ENCODE peak calls at places on chromosome X, in nine cellular contexts. J, X, C, H, W, I, T, F and Y are unnamed samples.

GRCh38 chrX:119990995-119991787 is 47.6 kb upstream of the NKAP start:
- DNase-seq in C (no peak), F (no peak), T (no peak), J (peak), W (no peak), H (no peak), X (no peak), I (no peak), Y (no peak)

GRCh38 chrX:104136241-104137019 is 20.4 kb downstream of the SLC25A53 start:
- DNase-seq in C (no peak), H (peak), T (no peak), F (peak), I (peak), J (peak), X (peak), W (peak), Y (peak)

GRCh38 chrX:26851981-26852380 is 611.2 kb downstream of the PPP4R3C start:
- DNase-seq in C (no peak), I (no peak), W (no peak), X (peak), H (no peak), T (no peak), F (no peak), J (no peak), Y (no peak)

GRCh38 chrX:30900227-30900626 is 11.2 kb upstream of the TAB3 start:
- DNase-seq in W (no peak), I (no peak), X (no peak), F (no peak), T (no peak), J (no peak), C (no peak), H (no peak), Y (no peak)

GRCh38 chrX:24117288-24117687 is 32.2 kb upstream of the ZFX start:
- DNase-seq in X (peak), J (no peak), C (no peak), W (no peak), I (no peak), H (peak), F (peak), T (no peak), Y (no peak)

GRCh38 chrX:139924696-139925094 is 8.2 kb downstream of the ATP11C start:
- DNase-seq in F (no peak), W (no peak), C (no peak), T (no peak), J (no peak), I (no peak), X (no peak), H (no peak), Y (no peak)

GRCh38 chrX:93319604-93320003 is 353.8 kb downstream of the NAP1L3 start:
- DNase-seq in F (no peak), T (no peak), C (no peak), I (no peak), H (no peak), J (no peak), W (no peak), X (no peak), Y (no peak)

GRCh38 chrX:140866446-140866845 is 135.9 kb upstream of the SPANXB1 start:
- DNase-seq in C (no peak), I (no peak), W (no peak), F (no peak), X (no peak), H (peak), T (no peak), J (no peak), Y (no peak)

GRCh38 chrX:150574824-150575409 is 6.5 kb downstream of the MTM1 start:
- DNase-seq in J (no peak), X (no peak), W (no peak), F (no peak), H (no peak), C (no peak), I (no peak), T (no peak), Y (no peak)

GRCh38 chrX:150940844-150941495 is 42.2 kb upstream of the HMGB3 start:
- DNase-seq in I (no peak), T (peak), C (no peak), W (no peak), H (no peak), X (no peak), F (no peak), J (no peak), Y (no peak)

GRCh38 chrX:88853925-88854324 is 106.9 kb downstream of the CPXCR1 start:
- DNase-seq in X (no peak), C (no peak), I (no peak), W (no peak), T (no peak), J (no peak), F (no peak), H (no peak), Y (no peak)

GRCh38 chrX:139049455-139049854 is 337.9 kb upstream of the FGF13 start:
- DNase-seq in C (no peak), W (no peak), H (no peak), I (no peak), J (peak), X (no peak), T (no peak), F (peak), Y (no peak)

GRCh38 chrX:134542485-134542884 is 82.5 kb downstream of the HPRT1 start:
- DNase-seq in I (no peak), J (no peak), F (peak), T (no peak), W (no peak), X (peak), C (no peak), H (peak), Y (no peak)

GRCh38 chrX:152917969-152918579 is 20.2 kb downstream of the ZNF185 start:
- DNase-seq in H (no peak), T (no peak), I (no peak), F (no peak), W (no peak), J (no peak), X (peak), C (no peak), Y (no peak)

GRCh38 chrX:2458309-2458708 is 42.5 kb downstream of the DHRSX start:
- DNase-seq in I (no peak), X (no peak), C (no peak), T (no peak), H (no peak), J (no peak), W (no peak), F (no peak), Y (no peak)

GRCh38 chrX:44785652-44786051 is 58.2 kb upstream of the DUSP21 start:
- DNase-seq in X (no peak), I (no peak), T (no peak), J (no peak), W (no peak), H (peak), F (peak), C (no peak), Y (no peak)

GRCh38 chrX:154833746-154834274 is 652 bp downstream of the SMIM9 start:
- DNase-seq in H (no peak), C (no peak), I (no peak), T (no peak), F (no peak), J (no peak), W (no peak), X (no peak), Y (no peak)

GRCh38 chrX:136147320-136147901 is at the start of gene FHL1:
- DNase-seq in H (no peak), C (peak), T (peak), F (no peak), I (peak), J (peak), W (peak), X (peak), Y (peak)

GRCh38 chrX:79506001-79506400 is 138.9 kb upstream of the ITM2A start:
- DNase-seq in W (no peak), F (no peak), T (no peak), H (no peak), X (no peak), I (no peak), C (no peak), J (no peak), Y (no peak)

GRCh38 chrX:103913356-103914020 is 48.9 kb upstream of the TMSB15B start:
- DNase-seq in X (peak), J (peak), T (no peak), I (no peak), W (no peak), H (no peak), F (peak), C (no peak), Y (no peak)